ENCODE peak calls at places on chromosomes 12 and 14, in four cellular contexts. F, U, D and L are unnamed samples.

GRCh38 chr14:68248481-68249255 is 429.1 kb downstream of the RAD51B start:
- DNase-seq in D (peak), F (peak), U (no peak), L (peak)

GRCh38 chr14:102487204-102487577 is 22.4 kb downstream of the ANKRD9 start:
- DNase-seq in U (no peak), D (no peak), F (no peak), L (no peak)

GRCh38 chr14:90804776-90805391 is 11.3 kb downstream of the TTC7B start:
- DNase-seq in U (no peak), F (no peak), D (no peak), L (no peak)

GRCh38 chr12:71432936-71433335 is 6.7 kb upstream of the LGR5 start:
- DNase-seq in U (no peak), F (no peak), D (no peak), L (no peak)

GRCh38 chr12:55676707-55677106 is 31.0 kb downstream of the ITGA7 start:
- DNase-seq in U (no peak), F (no peak), D (no peak), L (no peak)

GRCh38 chr12:82486524-82487235 is 128.4 kb downstream of the METTL25 start:
- DNase-seq in F (no peak), D (no peak), U (no peak), L (peak)

GRCh38 chr12:69894800-69895199 is 69.8 kb downstream of the MYRFL start:
- DNase-seq in F (no peak), U (no peak), D (no peak), L (no peak)

GRCh38 chr12:104524026-104524425 is 67.3 kb downstream of the CHST11 start:
- DNase-seq in D (no peak), U (no peak), F (no peak), L (no peak)

GRCh38 chr14:99391671-99392070 is 89.0 kb downstream of the SETD3 start:
- DNase-seq in U (no peak), F (no peak), D (no peak), L (peak)

GRCh38 chr12:49518914-49519573 is 19.8 kb upstream of the KCNH3 start:
- DNase-seq in F (no peak), U (no peak), D (no peak), L (peak)

GRCh38 chr12:98587084-98587483 is 6.4 kb upstream of the SLC25A3 start:
- DNase-seq in D (no peak), U (no peak), F (no peak), L (no peak)

GRCh38 chr12:49335118-49335954 is 1.7 kb downstream of the C1QL4 start:
- DNase-seq in U (no peak), D (no peak), F (no peak), L (no peak)

GRCh38 chr12:133165776-133166175 is 15.5 kb upstream of the ZNF268 start:
- DNase-seq in U (no peak), F (no peak), D (no peak), L (no peak)

GRCh38 chr14:20657216-20658211 is 16.0 kb upstream of the OR6S1 start:
- DNase-seq in D (no peak), F (peak), U (peak), L (peak)

GRCh38 chr14:103693514-103693913 is 21.7 kb downstream of the XRCC3 start:
- DNase-seq in U (no peak), D (no peak), F (no peak), L (no peak)

GRCh38 chr12:119659289-119659897 is 8.5 kb upstream of the PRKAB1 start:
- DNase-seq in U (peak), F (peak), D (no peak), L (peak)

GRCh38 chr14:92362781-92363235 is 39.8 kb downstream of the SLC24A4 start:
- DNase-seq in D (no peak), F (peak), U (no peak), L (peak)

GRCh38 chr14:22099942-22100763 is 426.5 kb upstream of the OR4E1 start:
- DNase-seq in U (peak), F (peak), D (no peak), L (peak)

GRCh38 chr14:67584931-67585330 is 15.1 kb downstream of the PIGH start:
- DNase-seq in D (no peak), F (no peak), U (no peak), L (no peak)

GRCh38 chr12:7629465-7629864 is 36.2 kb downstream of the APOBEC1 start:
- DNase-seq in D (no peak), F (no peak), U (no peak), L (no peak)

GRCh38 chr12:69589082-69589481 is 3.8 kb downstream of the CCT2 start:
- DNase-seq in U (no peak), F (no peak), D (no peak), L (no peak)

GRCh38 chr14:33570717-33571058 is 380.2 kb downstream of the EGLN3 start:
- DNase-seq in U (no peak), D (no peak), F (no peak), L (no peak)

GRCh38 chr12:69042970-69043369 is 110.0 kb upstream of the CPM start:
- DNase-seq in D (no peak), F (no peak), U (no peak), L (no peak)

GRCh38 chr14:103074699-103075341 is 9.2 kb upstream of the LBHD2 start:
- DNase-seq in U (peak), D (no peak), F (peak), L (no peak)

GRCh38 chr12:122963928-122964240 is 2.4 kb downstream of the ABCB9 start:
- DNase-seq in D (no peak), F (no peak), U (no peak), L (peak)

GRCh38 chr12:19707948-19708409 is 268.7 kb downstream of the AEBP2 start:
- DNase-seq in F (peak), U (peak), D (no peak), L (peak)

GRCh38 chr14:54881235-54881760 is 21.3 kb downstream of the GCH1 start:
- DNase-seq in D (peak), F (no peak), U (no peak), L (peak)

GRCh38 chr12:122982963-122983788 is 2.7 kb downstream of the ARL6IP4 start:
- DNase-seq in U (no peak), F (no peak), D (no peak), L (no peak)

GRCh38 chr12:8687846-8688601 is 9.8 kb upstream of the RIMKLB start:
- DNase-seq in D (no peak), U (no peak), F (peak), L (peak)

GRCh38 chr12:124919646-124920352 is 5.3 kb upstream of the UBC start:
- DNase-seq in U (no peak), F (peak), D (peak), L (peak)

GRCh38 chr12:122079038-122079531 is 529 bp downstream of the MLXIP start:
- DNase-seq in U (no peak), F (peak), D (no peak), L (no peak)

GRCh38 chr14:94342334-94342934 is 19.3 kb upstream of the SERPINA6 start:
- DNase-seq in U (no peak), D (no peak), F (peak), L (peak)

GRCh38 chr12:11891350-11892064 is 179.2 kb upstream of the BCL2L14 start:
- DNase-seq in U (no peak), D (no peak), F (no peak), L (no peak)

GRCh38 chr14:30472001-30472400 is 87.0 kb upstream of the G2E3 start:
- DNase-seq in F (no peak), U (no peak), D (no peak), L (no peak)

GRCh38 chr14:97177016-97177415 is 379.8 kb downstream of the VRK1 start:
- DNase-seq in F (peak), D (no peak), U (no peak), L (no peak)

GRCh38 chr14:99601301-99601945 is 2.6 kb downstream of the CCDC85C start:
- DNase-seq in F (no peak), U (no peak), D (no peak), L (peak)

GRCh38 chr14:73774671-73775070 is 60.5 kb upstream of the PNMA1 start:
- DNase-seq in F (no peak), D (no peak), U (no peak), L (no peak)

GRCh38 chr14:73773441-73774243 is 59.5 kb upstream of the PNMA1 start:
- DNase-seq in U (no peak), F (no peak), D (no peak), L (no peak)

GRCh38 chr14:73770977-73771847 is 57.0 kb upstream of the PNMA1 start:
- DNase-seq in D (no peak), U (peak), F (no peak), L (no peak)

GRCh38 chr14:73774244-73774575 is 60.0 kb upstream of the PNMA1 start:
- DNase-seq in D (no peak), U (no peak), F (no peak), L (no peak)

DNA sequence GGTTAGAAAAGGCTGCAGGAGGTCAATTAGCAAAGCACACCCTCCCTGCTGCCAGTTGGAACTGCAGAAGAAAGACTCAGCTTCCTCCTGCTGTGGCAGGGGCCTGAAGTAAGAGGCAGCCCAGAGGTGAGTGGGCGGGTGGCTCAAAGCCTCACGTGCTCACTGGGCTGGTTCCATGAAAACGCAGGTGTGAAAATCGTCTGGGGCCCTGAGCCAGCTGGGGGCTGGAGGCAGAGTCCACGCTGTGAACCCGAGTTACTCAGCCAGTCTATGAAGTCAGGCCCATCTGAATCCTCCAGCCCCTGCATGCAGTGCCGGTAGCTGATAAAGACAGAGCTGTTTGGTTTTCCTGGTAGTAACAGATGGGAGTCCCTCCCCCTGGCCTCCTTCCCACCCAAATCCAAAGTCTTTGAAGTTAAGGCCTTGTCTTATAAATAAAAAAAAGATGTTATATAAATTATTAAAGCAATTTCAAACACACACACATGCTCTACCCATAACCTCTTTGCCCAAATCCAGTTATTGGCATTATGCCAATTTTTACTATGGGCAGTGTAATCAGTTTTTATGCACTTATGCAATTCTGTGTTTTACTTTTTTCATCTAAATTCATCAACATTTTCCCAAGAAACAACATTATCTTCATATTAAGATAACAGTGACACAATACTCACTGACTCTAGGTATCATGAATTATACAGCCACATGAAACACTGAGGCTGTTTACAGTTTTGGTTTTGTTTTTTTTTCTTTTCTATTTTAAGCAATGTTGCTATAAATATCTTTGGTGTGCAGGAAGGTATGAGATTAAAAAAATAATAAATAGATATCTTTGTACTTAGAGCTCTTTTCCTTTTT is 57.9 kb upstream of the PNMA1 start:
- DNase-seq in F (no peak), D (peak), U (peak), L (peak)
- TF ChIP-seq USF2 in F (no peak), D (peak), U (peak), L (peak)

DNA sequence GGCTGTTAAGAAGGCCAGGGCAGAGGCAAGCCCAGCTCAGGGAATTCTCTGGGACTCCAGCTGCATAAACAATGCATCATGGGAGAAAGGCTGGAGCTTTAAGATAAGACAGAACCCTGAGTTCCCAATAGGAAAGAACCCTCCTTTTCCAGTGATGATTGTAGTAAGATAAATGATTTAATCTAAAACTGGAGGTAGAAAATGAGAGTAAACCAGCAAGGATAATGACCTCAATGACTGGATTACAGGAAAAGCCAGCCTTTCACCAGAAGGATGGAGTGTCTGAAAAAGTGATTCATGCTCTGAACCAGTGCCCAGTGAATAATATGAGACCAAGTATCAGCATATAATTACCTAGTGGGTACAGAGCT is 45.9 kb downstream of the ITPR2 start:
- DNase-seq in U (no peak), D (no peak), F (no peak), L (peak)
- TF ChIP-seq ELK1 in U (no peak), D (no peak), F (no peak), L (no peak)

DNA sequence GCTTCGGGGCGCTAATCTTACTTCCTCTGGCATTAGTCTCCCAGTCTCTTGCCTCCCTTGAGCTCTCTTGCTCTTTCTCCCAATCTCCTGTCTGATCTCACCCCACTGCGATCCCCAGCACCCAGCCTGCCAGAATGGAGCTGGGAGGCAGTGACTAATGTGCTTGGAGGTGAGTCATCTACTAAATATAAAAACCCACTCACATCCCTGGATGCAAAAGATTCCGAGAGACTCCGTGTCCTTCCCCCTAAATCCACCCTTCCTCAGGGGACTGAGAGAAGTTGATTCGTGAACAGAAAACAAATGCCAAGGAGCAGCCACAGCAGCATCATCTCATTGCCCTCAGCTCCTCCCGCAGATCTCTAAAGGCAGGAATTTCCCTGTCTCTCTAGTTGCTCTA is 45.7 kb upstream of the KCNA5 start:
- DNase-seq in F (peak), D (no peak), U (no peak), L (peak)
- TF ChIP-seq USF2 in F (no peak), D (no peak), U (no peak), L (no peak)

GRCh38 chr12:67592228-67593011 is 56.1 kb upstream of the DYRK2 start:
- DNase-seq in F (peak), D (peak), U (no peak), L (peak)

GRCh38 chr12:67589078-67589477 is 59.5 kb upstream of the DYRK2 start:
- DNase-seq in D (no peak), F (no peak), U (no peak), L (no peak)

GRCh38 chr12:67586951-67587350 is 61.6 kb upstream of the DYRK2 start:
- DNase-seq in U (no peak), F (no peak), D (no peak), L (no peak)

GRCh38 chr12:67593041-67593870 is 55.3 kb upstream of the DYRK2 start:
- DNase-seq in U (no peak), D (no peak), F (peak), L (peak)

GRCh38 chr12:67590122-67590795 is 58.3 kb upstream of the DYRK2 start:
- DNase-seq in D (no peak), U (no peak), F (no peak), L (no peak)
- TF ChIP-seq ELK1 in D (no peak), U (no peak), F (no peak), L (no peak)

DNA sequence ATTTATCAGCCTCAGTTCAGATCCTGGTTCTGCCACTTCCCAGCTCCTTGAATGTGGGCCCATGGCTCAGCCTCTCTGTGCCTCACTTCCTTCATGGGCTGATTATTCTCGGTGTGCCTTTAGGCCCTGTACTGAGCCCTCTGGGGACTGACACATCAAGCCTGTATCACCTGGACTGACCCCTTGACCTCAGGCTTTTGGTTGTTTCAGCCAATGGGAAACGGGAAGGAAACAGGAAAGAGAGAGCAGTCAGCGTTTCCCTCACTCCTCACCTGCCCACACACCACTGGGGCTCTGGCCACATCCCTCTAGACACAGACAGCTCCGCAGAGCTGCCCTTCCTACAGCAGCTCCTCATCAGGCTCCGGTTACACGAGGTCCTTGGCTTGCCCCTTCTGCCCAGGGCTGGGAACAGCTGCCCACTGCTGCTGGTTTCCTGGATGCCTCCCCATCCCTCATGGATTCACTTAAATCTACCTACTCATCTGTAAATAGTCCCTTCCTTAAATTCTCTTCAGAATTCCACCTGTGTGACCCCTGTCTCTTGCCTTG is 37.0 kb upstream of the ITPR2 start:
- DNase-seq in D (no peak), F (no peak), U (no peak), L (no peak)
- TF ChIP-seq USF2 in D (no peak), F (no peak), U (no peak), L (no peak)